ENCODE peak calls at places on chromosomes 3 and 15, in four cellular contexts. K is A549, S is NB4, V is adrenal gland. C is an unnamed sample.

GRCh38 chr3:65831733-65832425 is 206.8 kb downstream of the MAGI1 start:
- DNase-seq in K (no peak), S (no peak), V (no peak), C (peak)

GRCh38 chr15:49110158-49110944 is 45.0 kb downstream of the COPS2 start:
- DNase-seq in K (no peak), S (no peak), V (no peak), C (no peak)

GRCh38 chr3:134761213-134761612 is 33.8 kb upstream of the EPHB1 start:
- DNase-seq in K (no peak), S (no peak), V (no peak), C (no peak)

GRCh38 chr15:42919794-42920280 is 741 bp downstream of the TTBK2 start:
- DNase-seq in K (peak), S (peak), V (peak), C (no peak)

GRCh38 chr15:79311901-79312553 is 1.1 kb downstream of the TMED3 start:
- DNase-seq in K (no peak), S (peak), V (no peak), C (no peak)

GRCh38 chr3:110625126-110625798 is 446.4 kb upstream of the NECTIN3 start:
- DNase-seq in K (no peak), S (no peak), V (no peak), C (no peak)

GRCh38 chr3:122942937-122943827 is 84.4 kb downstream of the SEMA5B start:
- DNase-seq in K (peak), S (peak), V (peak), C (peak)

GRCh38 chr15:81106560-81106959 is 27.5 kb upstream of the CFAP161 start:
- DNase-seq in K (peak), S (peak), V (peak), C (peak)

GRCh38 chr3:78405745-78406144 is 1362.1 kb downstream of the ROBO1 start:
- DNase-seq in K (no peak), S (no peak), V (no peak), C (no peak)

GRCh38 chr3:31185004-31185357 is 290.5 kb upstream of the GADL1 start:
- DNase-seq in K (no peak), S (no peak), V (no peak), C (no peak)

GRCh38 chr15:76056931-76057330 is 2.9 kb upstream of the TMEM266 start:
- DNase-seq in K (no peak), S (peak), V (no peak), C (no peak)

GRCh38 chr3:66499881-66500574 is 794 bp downstream of the LRIG1 start:
- DNase-seq in K (no peak), S (no peak), V (peak), C (peak)

GRCh38 chr3:158165730-158166129 is 55.8 kb downstream of the RSRC1 start:
- DNase-seq in K (no peak), S (no peak), V (no peak), C (no peak)

GRCh38 chr3:171935261-171936123 is 92.3 kb downstream of the TMEM212 start:
- DNase-seq in K (peak), S (peak), V (peak), C (no peak)

GRCh38 chr3:126558336-126559071 is at the start of gene C3orf22:
- DNase-seq in K (no peak), S (no peak), V (no peak), C (no peak)

GRCh38 chr3:18423401-18424212 is 1.5 kb downstream of the SATB1 start:
- DNase-seq in K (peak), S (peak), V (peak), C (no peak)

GRCh38 chr3:193660698-193661400 is 67.8 kb downstream of the OPA1 start:
- DNase-seq in K (no peak), S (no peak), V (no peak), C (no peak)

GRCh38 chr3:31288641-31289100 is 244.1 kb upstream of the STT3B start:
- DNase-seq in K (peak), S (peak), V (peak), C (peak)

GRCh38 chr3:81643721-81644120 is 117.7 kb downstream of the GBE1 start:
- DNase-seq in K (peak), S (peak), V (peak), C (no peak)

GRCh38 chr3:10992017-10992945 is at the start of gene SLC6A1:
- DNase-seq in K (peak), S (peak), V (no peak), C (no peak)

GRCh38 chr3:101778385-101779046 is 495 bp upstream of the NXPE3 start:
- DNase-seq in K (no peak), S (no peak), V (no peak), C (no peak)

GRCh38 chr3:195105389-195105788 is 165.6 kb downstream of the XXYLT1 start:
- DNase-seq in K (peak), S (peak), V (no peak), C (no peak)

GRCh38 chr3:51501833-51502561 is 2.2 kb upstream of the DCAF1 start:
- DNase-seq in K (peak), S (peak), V (peak), C (peak)

GRCh38 chr3:107212709-107213664 is 164.3 kb upstream of the CCDC54 start:
- DNase-seq in K (no peak), S (no peak), V (no peak), C (no peak)

GRCh38 chr3:46707601-46708011 is 6.4 kb downstream of the TMIE start:
- DNase-seq in K (no peak), S (no peak), V (no peak), C (no peak)

GRCh38 chr3:50660386-50660785 is 14.3 kb upstream of the DOCK3 start:
- DNase-seq in K (no peak), S (no peak), V (no peak), C (no peak)

GRCh38 chr3:10353160-10353559 is 32.2 kb upstream of the SEC13 start:
- DNase-seq in K (no peak), S (no peak), V (no peak), C (no peak)

GRCh38 chr15:68819451-68820204 is 1.1 kb downstream of the ANP32A start:
- DNase-seq in K (peak), S (peak), V (peak), C (peak)

GRCh38 chr3:115470254-115470653 is 153.1 kb upstream of the GAP43 start:
- DNase-seq in K (no peak), S (no peak), V (no peak), C (no peak)

GRCh38 chr15:38650936-38651327 is 86.3 kb upstream of the RASGRP1 start:
- DNase-seq in K (no peak), S (no peak), V (no peak), C (no peak)

GRCh38 chr3:90015688-90016356 is 908.4 kb downstream of the EPHA3 start:
- DNase-seq in K (no peak), S (no peak), V (no peak), C (no peak)

GRCh38 chr15:41870689-41871081 is 23.2 kb downstream of the SPTBN5 start:
- DNase-seq in K (no peak), S (no peak), V (peak), C (peak)

GRCh38 chr3:25587094-25587493 is 77.6 kb downstream of the TOP2B start:
- DNase-seq in K (no peak), S (no peak), V (no peak), C (no peak)

GRCh38 chr15:58715266-58715917 is 34.1 kb downstream of the ADAM10 start:
- DNase-seq in K (no peak), S (no peak), V (no peak), C (no peak)

GRCh38 chr15:71634820-71635219 is 175.5 kb upstream of the NR2E3 start:
- DNase-seq in K (no peak), S (no peak), V (no peak), C (no peak)

GRCh38 chr3:106333911-106334618 is 465.3 kb upstream of the CBLB start:
- DNase-seq in K (no peak), S (no peak), V (no peak), C (no peak)

GRCh38 chr3:32481791-32482631 is 20.6 kb downstream of the CMTM6 start:
- DNase-seq in K (no peak), S (no peak), V (no peak), C (no peak)

GRCh38 chr3:121979734-121980449 is 42.2 kb downstream of the ILDR1 start:
- DNase-seq in K (peak), S (no peak), V (no peak), C (no peak)

GRCh38 chr3:132543016-132543739 is 53.9 kb upstream of the ACKR4 start:
- DNase-seq in K (peak), S (peak), V (no peak), C (peak)

GRCh38 chr3:182617511-182617910 is 175.8 kb upstream of the ATP11B start:
- DNase-seq in K (no peak), S (no peak), V (no peak), C (no peak)

GRCh38 chr3:185489462-185489861 is 9.4 kb downstream of the TMEM41A start:
- DNase-seq in K (no peak), S (no peak), V (no peak), C (no peak)
- TF ChIP-seq POLR2A in K (no peak), S (no peak), V (no peak), C (no peak)

GRCh38 chr15:101052681-101053121 is 133.5 kb downstream of the LRRK1 start:
- DNase-seq in K (no peak), S (no peak), V (no peak), C (no peak)

GRCh38 chr15:101052031-101052620 is 133.0 kb downstream of the LRRK1 start:
- DNase-seq in K (no peak), S (no peak), V (no peak), C (no peak)

GRCh38 chr15:101054116-101054515 is 135.0 kb downstream of the LRRK1 start:
- DNase-seq in K (no peak), S (no peak), V (no peak), C (no peak)

GRCh38 chr15:101054991-101055390 is 135.8 kb downstream of the LRRK1 start:
- DNase-seq in K (no peak), S (no peak), V (no peak), C (no peak)

GRCh38 chr15:101053261-101053660 is 134.1 kb downstream of the LRRK1 start:
- DNase-seq in K (no peak), S (no peak), V (no peak), C (no peak)
- TF ChIP-seq POLR2A in K (no peak), S (no peak), V (no peak), C (no peak)

DNA sequence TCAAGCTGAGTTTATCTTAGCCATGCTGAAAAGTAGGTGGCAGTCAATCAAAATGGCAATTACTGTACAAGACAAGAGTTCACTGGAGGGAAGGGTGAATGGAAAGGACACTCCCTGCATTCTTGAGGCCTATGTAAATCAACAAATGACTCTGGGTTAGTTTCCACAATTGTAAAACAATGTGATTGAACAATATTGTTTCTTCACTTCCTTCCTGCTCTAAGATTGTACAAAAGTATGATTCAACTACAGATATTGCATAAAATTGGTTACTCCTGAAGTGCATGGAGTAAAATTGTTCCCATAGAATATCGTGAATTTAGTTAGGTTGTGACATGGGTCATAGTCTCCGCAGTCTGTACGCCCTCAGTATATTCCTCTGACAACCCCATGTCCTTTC is 277.6 kb downstream of the LPP start:
- DNase-seq in K (peak), S (peak), V (no peak), C (no peak)
- TF ChIP-seq POLR2A in K (no peak), S (no peak), V (no peak), C (no peak)

GRCh38 chr15:90231028-90232017 is 2.4 kb downstream of the CIB1 start:
- DNase-seq in K (no peak), S (no peak), V (peak), C (no peak)

GRCh38 chr15:90234519-90234988 is 545 bp downstream of the GDPGP1 start:
- DNase-seq in K (no peak), S (no peak), V (peak), C (no peak)

GRCh38 chr15:90232196-90232595 is 1.5 kb downstream of the CIB1 start:
- DNase-seq in K (no peak), S (no peak), V (no peak), C (no peak)

GRCh38 chr15:90232941-90233700 is 620 bp downstream of the CIB1 start:
- DNase-seq in K (peak), S (peak), V (peak), C (peak)

GRCh38 chr15:90233701-90234518 is at the start of the genes CIB1 and GDPGP1:
- DNase-seq in K (peak), S (peak), V (peak), C (peak)
- TF ChIP-seq POLR2A in K (peak), S (peak), V (peak), C (peak)

GRCh38 chr3:24296441-24297205 is 198.0 kb downstream of the THRB start:
- DNase-seq in K (no peak), S (no peak), V (no peak), C (no peak)
- TF ChIP-seq POLR2A in K (no peak), S (no peak), V (no peak), C (no peak)

C was measured in H54.